ENCODE peak calls at places on chromosome X, in five cellular contexts. B is kidney, N is body of pancreas, M is IMR-90, I is RWPE2. H is an unnamed sample.

GRCh38 chrX:39900788-39901170 is 197.0 kb downstream of the BCOR start:
- DNase-seq in B (no peak), I (no peak), M (no peak), N (no peak), H (peak; percentile 7)

GRCh38 chrX:101708180-101708579 is 48.5 kb upstream of the ARMCX2 start:
- DNase-seq in B (no peak), N (no peak), M (peak; percentile 1), I (no peak), H (no peak)

GRCh38 chrX:134431894-134432293 is 28.1 kb upstream of the HPRT1 start:
- DNase-seq in N (no peak), I (no peak), B (no peak), M (peak; percentile 66), H (no peak)

GRCh38 chrX:152204919-152205318 is 66.5 kb upstream of the MAGEA10 start:
- DNase-seq in I (no peak), N (no peak), B (no peak), M (no peak), H (no peak)

GRCh38 chrX:149950681-149951080 is 12.4 kb upstream of the EOLA2 start:
- DNase-seq in B (no peak), N (no peak), M (peak; percentile 67), I (no peak), H (peak; percentile 69)

GRCh38 chrX:97563531-97564133 is 679.9 kb downstream of the RPA4 start:
- DNase-seq in M (peak; percentile 71), B (peak; percentile 37), N (no peak), I (no peak), H (peak; percentile 79)

GRCh38 chrX:70398899-70399298 is 24.2 kb upstream of the GDPD2 start:
- DNase-seq in I (no peak), M (peak; percentile 16), N (no peak), B (no peak), H (peak; percentile 62)

GRCh38 chrX:151714367-151714766 is 1.5 kb upstream of the FATE1 start:
- DNase-seq in M (no peak), N (no peak), I (no peak), B (no peak), H (no peak)

DNA sequence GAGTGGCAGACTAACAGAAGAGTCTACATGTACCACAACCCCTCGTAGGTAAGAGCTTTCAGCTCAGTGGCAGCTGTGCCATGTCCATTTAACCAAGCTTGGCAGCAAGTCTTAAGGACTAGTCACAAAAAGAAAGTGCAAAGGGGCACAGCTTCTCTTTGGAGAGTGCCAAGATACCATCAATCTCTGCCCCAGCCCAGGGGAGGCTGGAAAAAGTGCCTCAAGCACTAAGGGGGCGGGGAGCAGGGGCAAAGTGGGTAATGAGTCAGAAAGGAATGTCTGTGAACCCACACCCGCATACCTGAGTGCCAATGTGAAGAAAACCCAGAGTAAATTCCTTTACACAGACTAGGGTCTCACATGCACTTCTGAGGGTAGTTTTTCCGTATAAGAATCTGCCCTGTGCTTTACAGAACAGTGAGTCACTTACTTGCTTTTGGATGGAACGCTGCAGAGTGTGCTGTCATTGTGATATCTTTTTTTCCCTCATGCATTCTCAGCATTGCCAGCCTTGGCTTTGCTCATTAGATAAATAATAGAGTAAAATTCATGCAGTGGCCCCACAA is 219.8 kb downstream of the ZNF674 start:
- DNase-seq in N (no peak), M (peak; percentile 52), I (peak; percentile 82), B (peak; percentile 75), H (peak; percentile 57)
- H3K27ac ChIP-seq in N (peak overlapping the region; percentile 79), M (no peak overlapping the region), I (peak overlapping the region; percentile 98), B (peak overlapping the region; percentile 82), H (peak overlapping the region; percentile 52)

DNA sequence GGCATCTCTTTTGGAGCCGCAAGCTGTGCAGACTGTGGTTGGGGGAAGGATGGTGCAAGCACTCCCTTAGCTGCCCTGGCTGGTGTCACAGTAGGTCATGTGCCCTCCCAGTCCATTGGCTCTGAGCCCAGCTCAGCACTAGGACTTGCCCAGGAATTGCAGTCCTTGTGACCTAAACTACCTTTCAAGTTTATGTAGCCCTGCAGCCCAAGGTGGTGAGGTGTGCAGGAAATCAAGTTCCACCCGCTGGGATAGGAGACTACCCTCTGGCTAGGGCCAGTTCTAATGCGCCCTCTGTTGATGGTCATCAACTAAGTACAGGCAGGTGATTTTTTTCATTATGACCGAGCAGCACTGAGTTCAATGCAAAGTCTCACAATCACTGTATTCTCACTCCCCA is 335.2 kb downstream of the UBE2NL start:
- DNase-seq in M (no peak), N (peak; percentile 16), B (no peak), I (no peak), H (peak; percentile 48)
- TF ChIP-seq CTCF in M (no peak), N (no peak), B (peak; percentile 18), I (peak; percentile 13), H (no peak)

GRCh38 chrX:13256562-13256961 is 63.3 kb downstream of the ATXN3L start:
- DNase-seq in B (no peak), I (no peak), N (no peak), M (no peak), H (no peak)
- H3K4me1 ChIP-seq in B (no peaks in the 10 kb centered on the region), I (no peaks in the 10 kb centered on the region), N (peaks cover 8% of the 10 kb centered on the region), M (peaks cover 3% of the 10 kb centered on the region), H (no peaks in the 10 kb centered on the region)

GRCh38 chrX:45351478-45351877 is 150.8 kb upstream of the DIPK2B start:
- DNase-seq in N (no peak), B (no peak), M (peak; percentile 69), I (no peak), H (peak; percentile 69)
- H3K27ac ChIP-seq in N (no peak overlapping the region), B (no peak overlapping the region), M (no peak overlapping the region), I (no peak overlapping the region), H (no peak overlapping the region)

DNA sequence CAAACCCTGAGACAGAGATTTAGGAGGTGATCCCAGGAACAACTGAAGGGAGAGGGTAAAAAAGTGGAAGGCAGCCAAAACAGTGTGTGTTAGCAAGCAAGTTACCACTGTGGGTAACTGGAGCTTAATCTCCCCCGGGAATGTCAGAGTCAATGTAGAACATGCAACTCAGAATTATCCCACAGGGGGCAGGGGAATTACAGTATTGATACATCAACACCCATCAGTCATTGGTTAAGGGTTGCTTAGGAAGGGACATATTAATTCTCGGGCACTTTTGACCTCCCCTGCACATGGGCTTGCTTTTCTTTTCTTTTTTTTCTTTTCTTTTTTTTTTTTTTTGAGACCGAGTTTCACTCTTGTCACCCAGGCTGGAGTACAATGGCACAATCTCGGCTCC is 29.3 kb downstream of the CXorf58 start:
- DNase-seq in M (peak; percentile 3), I (no peak), B (no peak), N (no peak), H (no peak)
- TF ChIP-seq CTCF in M (no peak), I (no peak), B (no peak), N (no peak), H (no peak)

GRCh38 chrX:148580016-148580415 is 79.6 kb downstream of the AFF2 start:
- DNase-seq in N (no peak), M (no peak), I (no peak), B (no peak), H (no peak)
- H3K4me1 ChIP-seq in N (no peaks in the 10 kb centered on the region), M (no peaks in the 10 kb centered on the region), I (no peaks in the 10 kb centered on the region), B (no peaks in the 10 kb centered on the region), H (no peaks in the 10 kb centered on the region)